ENCODE peak calls at places on chromosomes 7 and 10, in nine cellular contexts. One of them, this sample, is unnamed. For H3K4me1, the result is how much of the 10 kb centered on the place peaks cover.

GRCh38 chr10:115963848-115964247 is 309.2 kb downstream of the GFRA1 start:
- DNase-seq in transverse colon: no peak
- DNase-seq in DND-41: no peak
- DNase-seq in naive thymus-derived CD4-positive, alpha-beta T cell: no peak
- DNase-seq in mammary epithelial cell: no peak
- DNase-seq in heart right ventricle: no peak
- DNase-seq in heart left ventricle: no peak
- DNase-seq in cardiac muscle cell: no peak
- DNase-seq in neuronal stem cell: no peak
- DNase-seq in this sample: no peak

GRCh38 chr7:108358553-108358952 is 97.7 kb downstream of the NRCAM start:
- DNase-seq in transverse colon: no peak
- DNase-seq in DND-41: no peak
- DNase-seq in naive thymus-derived CD4-positive, alpha-beta T cell: no peak
- DNase-seq in mammary epithelial cell: peak
- DNase-seq in heart right ventricle: no peak
- DNase-seq in heart left ventricle: no peak
- DNase-seq in cardiac muscle cell: peak
- DNase-seq in neuronal stem cell: no peak
- DNase-seq in this sample: no peak

GRCh38 chr7:24949884-24950283 is 30.1 kb downstream of the OSBPL3 start:
- DNase-seq in transverse colon: no peak
- DNase-seq in DND-41: no peak
- DNase-seq in naive thymus-derived CD4-positive, alpha-beta T cell: no peak
- DNase-seq in mammary epithelial cell: no peak
- DNase-seq in heart right ventricle: no peak
- DNase-seq in heart left ventricle: no peak
- DNase-seq in cardiac muscle cell: no peak
- DNase-seq in neuronal stem cell: no peak
- DNase-seq in this sample: no peak

GRCh38 chr10:83983578-83984255 is 155.6 kb upstream of the GHITM start:
- DNase-seq in transverse colon: no peak
- DNase-seq in DND-41: peak
- DNase-seq in naive thymus-derived CD4-positive, alpha-beta T cell: no peak
- DNase-seq in mammary epithelial cell: peak
- DNase-seq in heart right ventricle: no peak
- DNase-seq in heart left ventricle: no peak
- DNase-seq in cardiac muscle cell: peak
- DNase-seq in neuronal stem cell: no peak
- DNase-seq in this sample: no peak

GRCh38 chr10:91349381-91349780 is 60.8 kb upstream of the HECTD2 start:
- DNase-seq in transverse colon: no peak
- DNase-seq in DND-41: no peak
- DNase-seq in naive thymus-derived CD4-positive, alpha-beta T cell: no peak
- DNase-seq in mammary epithelial cell: peak
- DNase-seq in heart right ventricle: no peak
- DNase-seq in heart left ventricle: no peak
- DNase-seq in cardiac muscle cell: peak
- DNase-seq in neuronal stem cell: no peak
- DNase-seq in this sample: no peak

GRCh38 chr7:17103170-17103569 is 195.3 kb upstream of the AHR start:
- DNase-seq in transverse colon: no peak
- DNase-seq in DND-41: no peak
- DNase-seq in naive thymus-derived CD4-positive, alpha-beta T cell: no peak
- DNase-seq in mammary epithelial cell: no peak
- DNase-seq in heart right ventricle: no peak
- DNase-seq in heart left ventricle: no peak
- DNase-seq in cardiac muscle cell: no peak
- DNase-seq in neuronal stem cell: no peak
- DNase-seq in this sample: no peak

GRCh38 chr10:86139066-86139657 is 227.4 kb downstream of the GRID1 start:
- DNase-seq in transverse colon: no peak
- DNase-seq in DND-41: peak
- DNase-seq in naive thymus-derived CD4-positive, alpha-beta T cell: no peak
- DNase-seq in mammary epithelial cell: no peak
- DNase-seq in heart right ventricle: no peak
- DNase-seq in heart left ventricle: no peak
- DNase-seq in cardiac muscle cell: peak
- DNase-seq in neuronal stem cell: peak
- DNase-seq in this sample: no peak

GRCh38 chr10:120998782-120999285 is 147.7 kb downstream of the WDR11 start:
- DNase-seq in transverse colon: no peak
- DNase-seq in DND-41: no peak
- DNase-seq in naive thymus-derived CD4-positive, alpha-beta T cell: no peak
- DNase-seq in mammary epithelial cell: no peak
- DNase-seq in heart right ventricle: no peak
- DNase-seq in heart left ventricle: no peak
- DNase-seq in cardiac muscle cell: no peak
- DNase-seq in neuronal stem cell: no peak
- DNase-seq in this sample: no peak

GRCh38 chr7:40346554-40346953 is 211.7 kb downstream of the SUGCT start:
- DNase-seq in transverse colon: no peak
- DNase-seq in DND-41: no peak
- DNase-seq in naive thymus-derived CD4-positive, alpha-beta T cell: no peak
- DNase-seq in mammary epithelial cell: no peak
- DNase-seq in heart right ventricle: no peak
- DNase-seq in heart left ventricle: no peak
- DNase-seq in cardiac muscle cell: no peak
- DNase-seq in neuronal stem cell: no peak
- DNase-seq in this sample: no peak

GRCh38 chr10:36759111-36759805 is 366.1 kb upstream of the ANKRD30A start:
- DNase-seq in transverse colon: no peak
- DNase-seq in DND-41: no peak
- DNase-seq in naive thymus-derived CD4-positive, alpha-beta T cell: no peak
- DNase-seq in mammary epithelial cell: peak
- DNase-seq in heart right ventricle: no peak
- DNase-seq in heart left ventricle: no peak
- DNase-seq in cardiac muscle cell: peak
- DNase-seq in neuronal stem cell: no peak
- DNase-seq in this sample: no peak

GRCh38 chr7:39746162-39746782 is 122.9 kb downstream of the RALA start:
- DNase-seq in transverse colon: peak
- DNase-seq in DND-41: peak
- DNase-seq in naive thymus-derived CD4-positive, alpha-beta T cell: peak
- DNase-seq in mammary epithelial cell: peak
- DNase-seq in heart right ventricle: peak
- DNase-seq in heart left ventricle: peak
- DNase-seq in cardiac muscle cell: peak
- DNase-seq in neuronal stem cell: peak
- DNase-seq in this sample: peak

GRCh38 chr10:58925381-58925780 is 251.1 kb upstream of the PHYHIPL start:
- DNase-seq in transverse colon: no peak
- DNase-seq in DND-41: no peak
- DNase-seq in naive thymus-derived CD4-positive, alpha-beta T cell: no peak
- DNase-seq in mammary epithelial cell: peak
- DNase-seq in heart right ventricle: no peak
- DNase-seq in heart left ventricle: no peak
- DNase-seq in cardiac muscle cell: no peak
- DNase-seq in neuronal stem cell: no peak
- DNase-seq in this sample: no peak

GRCh38 chr10:45253183-45253914 is 62.1 kb downstream of the OR13A1 start:
- DNase-seq in transverse colon: no peak
- DNase-seq in DND-41: no peak
- DNase-seq in naive thymus-derived CD4-positive, alpha-beta T cell: no peak
- DNase-seq in mammary epithelial cell: no peak
- DNase-seq in heart right ventricle: no peak
- DNase-seq in heart left ventricle: no peak
- DNase-seq in cardiac muscle cell: no peak
- DNase-seq in neuronal stem cell: no peak
- DNase-seq in this sample: no peak

GRCh38 chr10:27359792-27360320 is 119.3 kb upstream of the ACBD5 start:
- DNase-seq in transverse colon: no peak
- DNase-seq in DND-41: no peak
- DNase-seq in naive thymus-derived CD4-positive, alpha-beta T cell: no peak
- DNase-seq in mammary epithelial cell: no peak
- DNase-seq in heart right ventricle: no peak
- DNase-seq in heart left ventricle: no peak
- DNase-seq in cardiac muscle cell: no peak
- DNase-seq in neuronal stem cell: no peak
- DNase-seq in this sample: no peak

GRCh38 chr10:107059058-107059457 is 105.4 kb downstream of the SORCS1 start:
- DNase-seq in transverse colon: no peak
- DNase-seq in DND-41: no peak
- DNase-seq in naive thymus-derived CD4-positive, alpha-beta T cell: no peak
- DNase-seq in mammary epithelial cell: no peak
- DNase-seq in heart right ventricle: no peak
- DNase-seq in heart left ventricle: no peak
- DNase-seq in cardiac muscle cell: no peak
- DNase-seq in neuronal stem cell: no peak
- DNase-seq in this sample: no peak

DNA sequence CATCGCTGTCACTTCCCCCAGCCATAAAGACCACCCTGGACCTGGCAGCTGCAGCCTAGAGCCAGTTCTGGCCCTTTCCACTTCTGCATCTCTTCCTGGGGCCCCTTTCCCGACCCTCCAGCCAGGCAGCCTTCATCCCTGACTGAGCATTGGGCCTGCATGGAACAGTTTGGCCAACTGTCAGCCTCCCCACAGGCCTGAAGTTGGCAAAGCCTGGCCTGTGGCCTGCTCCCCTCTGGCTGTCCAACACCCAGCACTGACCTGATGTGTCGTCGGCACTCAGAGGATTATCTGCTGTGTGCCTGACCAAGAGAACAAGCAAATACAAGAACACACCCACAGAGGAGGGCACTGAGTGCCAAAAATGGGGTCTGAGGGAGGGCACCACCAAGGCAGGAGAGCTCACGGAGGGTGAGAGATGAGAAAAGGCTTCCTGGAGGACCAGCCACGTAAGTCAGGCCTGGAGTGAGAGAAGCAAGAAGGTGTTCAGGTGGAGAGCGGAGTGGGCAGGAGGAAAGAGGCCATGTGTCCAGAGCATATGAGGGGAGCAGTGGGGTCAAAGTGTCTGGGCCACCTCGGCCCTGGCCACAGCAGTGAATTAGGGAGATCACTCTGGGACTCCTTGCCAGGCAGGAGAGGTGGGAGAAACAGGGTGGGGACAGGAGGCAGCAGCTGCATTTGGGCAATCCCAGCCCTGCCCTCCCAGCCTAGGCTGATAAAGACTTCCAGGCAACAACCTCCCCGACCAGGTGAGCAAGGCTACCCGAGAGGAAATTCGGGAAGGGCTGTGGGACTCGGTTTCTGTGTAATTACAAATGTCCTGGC is 4.5 kb downstream of the GPRIN2 start:
- DNase-seq in transverse colon: peak
- DNase-seq in DND-41: peak
- DNase-seq in naive thymus-derived CD4-positive, alpha-beta T cell: no peak
- DNase-seq in mammary epithelial cell: no peak
- DNase-seq in heart right ventricle: no peak
- DNase-seq in heart left ventricle: peak
- DNase-seq in cardiac muscle cell: no peak
- DNase-seq in neuronal stem cell: no peak
- DNase-seq in this sample: no peak
- H3K4me1 ChIP-seq in transverse colon: under half
- H3K4me1 ChIP-seq in DND-41: under half
- H3K4me1 ChIP-seq in naive thymus-derived CD4-positive, alpha-beta T cell: under half
- H3K4me1 ChIP-seq in mammary epithelial cell: under half
- H3K4me1 ChIP-seq in heart right ventricle: under half
- H3K4me1 ChIP-seq in heart left ventricle: under half
- H3K4me1 ChIP-seq in cardiac muscle cell: under half
- H3K4me1 ChIP-seq in neuronal stem cell: under half
- H3K4me1 ChIP-seq in this sample: under half

DNA sequence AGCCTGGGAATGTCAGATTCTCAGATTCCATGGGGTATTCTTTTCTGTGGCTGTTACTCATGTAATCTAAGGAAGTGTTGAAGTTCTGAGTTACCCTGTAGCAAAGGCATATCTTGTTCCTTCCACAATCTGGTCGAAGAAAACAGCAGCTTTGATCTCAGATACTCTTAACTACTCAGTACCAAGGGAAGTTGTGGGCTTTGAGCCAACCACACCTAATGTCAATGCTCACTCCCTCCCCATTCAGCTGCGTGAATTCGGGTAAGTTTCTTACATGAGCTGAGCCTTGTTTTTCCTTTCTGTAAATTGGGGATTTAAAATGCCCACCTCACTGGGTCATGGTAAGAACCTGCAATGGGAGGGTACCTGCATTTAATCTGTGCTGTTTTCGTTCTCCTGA is 52.5 kb downstream of the PTPRN2 start:
- DNase-seq in transverse colon: no peak
- DNase-seq in DND-41: no peak
- DNase-seq in naive thymus-derived CD4-positive, alpha-beta T cell: no peak
- DNase-seq in mammary epithelial cell: no peak
- DNase-seq in heart right ventricle: no peak
- DNase-seq in heart left ventricle: no peak
- DNase-seq in cardiac muscle cell: no peak
- DNase-seq in neuronal stem cell: no peak
- DNase-seq in this sample: no peak
- H3K4me1 ChIP-seq in transverse colon: under half
- H3K4me1 ChIP-seq in DND-41: under half
- H3K4me1 ChIP-seq in naive thymus-derived CD4-positive, alpha-beta T cell: under half
- H3K4me1 ChIP-seq in mammary epithelial cell: under half
- H3K4me1 ChIP-seq in heart right ventricle: under half
- H3K4me1 ChIP-seq in heart left ventricle: under half
- H3K4me1 ChIP-seq in cardiac muscle cell: under half
- H3K4me1 ChIP-seq in neuronal stem cell: under half
- H3K4me1 ChIP-seq in this sample: under half

DNA sequence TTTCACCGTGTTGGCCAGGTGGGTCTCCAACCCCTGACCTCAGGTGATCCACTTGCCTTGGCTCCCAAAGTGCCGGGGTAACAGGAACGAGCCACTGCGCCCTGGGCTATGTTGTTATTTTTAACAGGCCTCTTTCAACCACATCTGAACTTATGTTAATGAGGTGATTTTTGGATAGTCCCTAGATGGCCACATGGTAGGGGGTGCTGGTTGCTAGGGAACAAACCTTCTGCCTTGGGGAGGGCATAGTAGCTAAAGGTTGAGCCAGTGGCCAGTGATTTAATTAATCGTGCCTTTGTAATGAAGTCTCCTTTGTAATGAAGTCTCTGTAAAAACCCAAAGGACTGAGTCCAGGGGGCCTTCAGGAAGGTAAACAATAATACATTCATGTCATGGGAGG is 9.1 kb downstream of the COMTD1 start:
- DNase-seq in transverse colon: no peak
- DNase-seq in DND-41: no peak
- DNase-seq in naive thymus-derived CD4-positive, alpha-beta T cell: no peak
- DNase-seq in mammary epithelial cell: no peak
- DNase-seq in heart right ventricle: no peak
- DNase-seq in heart left ventricle: no peak
- DNase-seq in cardiac muscle cell: no peak
- DNase-seq in neuronal stem cell: peak
- DNase-seq in this sample: no peak
- H3K4me1 ChIP-seq in transverse colon: under half
- H3K4me1 ChIP-seq in DND-41: under half
- H3K4me1 ChIP-seq in naive thymus-derived CD4-positive, alpha-beta T cell: under half
- H3K4me1 ChIP-seq in mammary epithelial cell: half or more
- H3K4me1 ChIP-seq in heart right ventricle: half or more
- H3K4me1 ChIP-seq in heart left ventricle: under half
- H3K4me1 ChIP-seq in cardiac muscle cell: under half
- H3K4me1 ChIP-seq in neuronal stem cell: under half
- H3K4me1 ChIP-seq in this sample: under half

DNA sequence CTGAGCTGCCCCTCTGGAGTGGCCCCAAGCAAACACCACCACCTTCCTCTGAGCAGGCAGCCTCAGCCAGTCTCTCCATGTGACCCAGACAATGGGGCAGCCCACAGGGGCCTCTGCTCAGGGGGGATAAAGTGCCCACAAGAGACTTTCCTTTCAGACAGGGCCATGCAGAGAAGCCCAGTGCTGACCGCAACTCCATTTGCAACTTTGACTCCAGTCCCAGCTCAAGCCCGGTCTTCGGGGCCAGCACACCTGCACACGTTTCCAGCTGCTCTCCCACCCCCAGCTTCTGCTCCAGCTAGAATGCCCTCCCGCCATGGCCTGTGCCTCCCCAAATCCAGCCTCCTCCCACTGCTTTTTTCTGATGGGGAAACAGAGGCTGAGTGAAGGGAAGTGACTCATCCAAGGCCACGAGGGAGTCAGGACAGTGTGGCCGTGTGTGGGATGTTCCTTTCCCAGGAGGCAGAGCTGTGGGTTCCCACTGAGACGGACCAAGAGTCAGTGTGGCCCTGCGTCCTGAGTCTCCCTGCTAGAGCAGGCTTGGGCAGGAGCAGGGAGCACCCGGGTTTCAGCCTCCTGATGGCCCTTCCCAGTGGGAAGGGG is 112.0 kb downstream of the ZMIZ1 start:
- DNase-seq in transverse colon: no peak
- DNase-seq in DND-41: no peak
- DNase-seq in naive thymus-derived CD4-positive, alpha-beta T cell: no peak
- DNase-seq in mammary epithelial cell: peak
- DNase-seq in heart right ventricle: no peak
- DNase-seq in heart left ventricle: no peak
- DNase-seq in cardiac muscle cell: no peak
- DNase-seq in neuronal stem cell: no peak
- DNase-seq in this sample: no peak
- H3K4me1 ChIP-seq in transverse colon: half or more
- H3K4me1 ChIP-seq in DND-41: under half
- H3K4me1 ChIP-seq in naive thymus-derived CD4-positive, alpha-beta T cell: under half
- H3K4me1 ChIP-seq in mammary epithelial cell: half or more
- H3K4me1 ChIP-seq in heart right ventricle: half or more
- H3K4me1 ChIP-seq in heart left ventricle: half or more
- H3K4me1 ChIP-seq in cardiac muscle cell: half or more
- H3K4me1 ChIP-seq in neuronal stem cell: half or more
- H3K4me1 ChIP-seq in this sample: under half

This sample was measured in CD8-positive, alpha-beta memory T cell.